ENCODE peak calls at places on chromosome 1, in four cellular contexts. One of them, this sample, is unnamed.

GRCh38 chr1:93489756-93490155 is 41.8 kb downstream of the FNBP1L start:
- DNase-seq in WTC11: no peak
- DNase-seq in HepG2: no peak
- DNase-seq in A549: no peak
- DNase-seq in this sample: no peak

GRCh38 chr1:189405419-189405818 is 1072.2 kb downstream of the BRINP3 start:
- DNase-seq in WTC11: no peak
- DNase-seq in HepG2: no peak
- DNase-seq in A549: no peak
- DNase-seq in this sample: no peak

GRCh38 chr1:20555758-20556120 is 3.4 kb downstream of the FAM43B start:
- DNase-seq in WTC11: no peak
- DNase-seq in HepG2: no peak
- DNase-seq in A549: no peak
- DNase-seq in this sample: no peak

GRCh38 chr1:171940373-171940772 is 99.1 kb downstream of the DNM3 start:
- DNase-seq in WTC11: no peak
- DNase-seq in HepG2: no peak
- DNase-seq in A549: no peak
- DNase-seq in this sample: no peak

GRCh38 chr1:68112835-68113243 is 62.4 kb upstream of the DIRAS3 start:
- DNase-seq in WTC11: no peak
- DNase-seq in HepG2: no peak
- DNase-seq in A549: peak
- DNase-seq in this sample: no peak

GRCh38 chr1:83554174-83554573 is 444.8 kb downstream of the TTLL7 start:
- DNase-seq in WTC11: peak
- DNase-seq in HepG2: no peak
- DNase-seq in A549: no peak
- DNase-seq in this sample: no peak

GRCh38 chr1:157472302-157472701 is 80.0 kb downstream of the FCRL5 start:
- DNase-seq in WTC11: no peak
- DNase-seq in HepG2: no peak
- DNase-seq in A549: no peak
- DNase-seq in this sample: no peak

GRCh38 chr1:65431111-65431705 is 10.7 kb downstream of the LEPR start:
- DNase-seq in WTC11: no peak
- DNase-seq in HepG2: peak
- DNase-seq in A549: no peak
- DNase-seq in this sample: peak

GRCh38 chr1:150764617-150765090 is 924 bp downstream of the CTSS start:
- DNase-seq in WTC11: no peak
- DNase-seq in HepG2: peak
- DNase-seq in A549: peak
- DNase-seq in this sample: no peak

GRCh38 chr1:94246692-94247145 is 9.3 kb upstream of the ARHGAP29 start:
- DNase-seq in WTC11: no peak
- DNase-seq in HepG2: no peak
- DNase-seq in A549: no peak
- DNase-seq in this sample: no peak

GRCh38 chr1:64469977-64470669 is at the start of gene CACHD1:
- DNase-seq in WTC11: peak
- DNase-seq in HepG2: no peak
- DNase-seq in A549: peak
- DNase-seq in this sample: no peak

GRCh38 chr1:85330206-85330605 is 53.8 kb upstream of the BCL10 start:
- DNase-seq in WTC11: no peak
- DNase-seq in HepG2: peak
- DNase-seq in A549: no peak
- DNase-seq in this sample: no peak

GRCh38 chr1:91374086-91374485 is 30.6 kb downstream of the HFM1 start:
- DNase-seq in WTC11: no peak
- DNase-seq in HepG2: no peak
- DNase-seq in A549: no peak
- DNase-seq in this sample: no peak

GRCh38 chr1:32989160-32989894 is 24.7 kb upstream of the RNF19B start:
- DNase-seq in WTC11: no peak
- DNase-seq in HepG2: no peak
- DNase-seq in A549: no peak
- DNase-seq in this sample: peak

GRCh38 chr1:187692799-187693198 is 864.0 kb downstream of the PLA2G4A start:
- DNase-seq in WTC11: no peak
- DNase-seq in HepG2: no peak
- DNase-seq in A549: no peak
- DNase-seq in this sample: no peak

GRCh38 chr1:99217599-99217998 is 46.7 kb upstream of the PLPPR4 start:
- DNase-seq in WTC11: peak
- DNase-seq in HepG2: no peak
- DNase-seq in A549: no peak
- DNase-seq in this sample: no peak

GRCh38 chr1:212974735-212975606 is 24.6 kb downstream of the VASH2 start:
- DNase-seq in WTC11: no peak
- DNase-seq in HepG2: no peak
- DNase-seq in A549: no peak
- DNase-seq in this sample: no peak

GRCh38 chr1:19683351-19683750 is 18.7 kb downstream of the HTR6 start:
- DNase-seq in WTC11: no peak
- DNase-seq in HepG2: no peak
- DNase-seq in A549: no peak
- DNase-seq in this sample: no peak

GRCh38 chr1:76285578-76286135 is 211.1 kb downstream of the ST6GALNAC3 start:
- DNase-seq in WTC11: no peak
- DNase-seq in HepG2: no peak
- DNase-seq in A549: no peak
- DNase-seq in this sample: no peak

GRCh38 chr1:180083164-180083563 is 71.5 kb upstream of the QSOX1 start:
- DNase-seq in WTC11: no peak
- DNase-seq in HepG2: no peak
- DNase-seq in A549: no peak
- DNase-seq in this sample: no peak

GRCh38 chr1:234067584-234067983 is 163.1 kb downstream of the SLC35F3 start:
- DNase-seq in WTC11: no peak
- DNase-seq in HepG2: no peak
- DNase-seq in A549: no peak
- DNase-seq in this sample: no peak

GRCh38 chr1:63773815-63774616 is at the start of gene ROR1:
- DNase-seq in WTC11: peak
- DNase-seq in HepG2: peak
- DNase-seq in A549: peak
- DNase-seq in this sample: peak

GRCh38 chr1:70434253-70434859 is 23.3 kb downstream of the CTH start:
- DNase-seq in WTC11: no peak
- DNase-seq in HepG2: no peak
- DNase-seq in A549: no peak
- DNase-seq in this sample: no peak

GRCh38 chr1:70441392-70442035 is 30.4 kb downstream of the CTH start:
- DNase-seq in WTC11: no peak
- DNase-seq in HepG2: no peak
- DNase-seq in A549: no peak
- DNase-seq in this sample: no peak

GRCh38 chr1:70440642-70441391 is 29.7 kb downstream of the CTH start:
- DNase-seq in WTC11: no peak
- DNase-seq in HepG2: no peak
- DNase-seq in A549: no peak
- DNase-seq in this sample: no peak

GRCh38 chr1:70438529-70438928 is 27.5 kb downstream of the CTH start:
- DNase-seq in WTC11: no peak
- DNase-seq in HepG2: no peak
- DNase-seq in A549: no peak
- DNase-seq in this sample: no peak

DNA sequence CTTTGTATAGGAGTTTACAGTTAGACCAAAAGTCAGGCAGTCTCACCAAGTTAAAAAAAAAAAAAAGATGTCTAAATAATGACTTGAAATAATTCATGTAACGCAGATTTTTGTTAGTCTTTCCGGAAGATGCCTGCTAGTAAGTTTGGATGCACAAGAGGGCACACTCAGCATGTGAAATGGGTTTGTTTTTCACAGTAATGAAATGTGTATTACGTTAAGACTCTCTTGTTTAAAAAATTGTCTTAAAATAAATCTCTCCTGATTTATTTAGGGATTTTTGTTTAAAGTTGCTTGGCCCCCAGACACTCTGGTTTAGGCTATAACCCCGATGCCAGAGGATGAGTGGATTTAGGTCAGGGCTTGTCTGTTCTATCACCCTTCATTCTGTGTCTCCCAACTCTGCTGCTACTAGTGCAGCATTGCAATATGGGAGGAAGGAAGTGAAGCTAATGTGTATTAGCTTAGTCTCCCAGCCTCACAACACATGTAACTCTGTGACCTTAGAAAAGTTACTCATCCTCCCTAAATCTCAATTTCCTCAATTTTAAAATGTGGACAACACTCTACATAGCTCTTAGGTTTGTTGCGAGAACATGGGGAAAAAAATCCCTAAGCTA is 25.7 kb downstream of the CTH start:
- DNase-seq in WTC11: no peak
- DNase-seq in HepG2: no peak
- DNase-seq in A549: no peak
- DNase-seq in this sample: peak
- TF ChIP-seq NR3C1 in WTC11: no peak
- TF ChIP-seq NR3C1 in HepG2: no peak
- TF ChIP-seq NR3C1 in A549: no peak
- TF ChIP-seq NR3C1 in this sample: no peak

GRCh38 chr1:159936284-159936904 is 9.0 kb downstream of the IGSF9 start:
- DNase-seq in WTC11: peak
- DNase-seq in HepG2: peak
- DNase-seq in A549: peak
- DNase-seq in this sample: peak
- TF ChIP-seq NR3C1 in WTC11: no peak
- TF ChIP-seq NR3C1 in HepG2: no peak
- TF ChIP-seq NR3C1 in A549: no peak
- TF ChIP-seq NR3C1 in this sample: no peak

GRCh38 chr1:42913426-42914091 is 45.1 kb downstream of the SLC2A1 start:
- DNase-seq in WTC11: peak
- DNase-seq in HepG2: peak
- DNase-seq in A549: peak
- DNase-seq in this sample: peak
- TF ChIP-seq NR3C1 in WTC11: no peak
- TF ChIP-seq NR3C1 in HepG2: no peak
- TF ChIP-seq NR3C1 in A549: no peak
- TF ChIP-seq NR3C1 in this sample: no peak

GRCh38 chr1:165355977-165356811 is at the start of gene LMX1A:
- DNase-seq in WTC11: peak
- DNase-seq in HepG2: no peak
- DNase-seq in A549: peak
- DNase-seq in this sample: no peak

GRCh38 chr1:165354739-165355138 is 1.8 kb downstream of the LMX1A start:
- DNase-seq in WTC11: no peak
- DNase-seq in HepG2: no peak
- DNase-seq in A549: no peak
- DNase-seq in this sample: no peak

GRCh38 chr1:165356876-165357275 is 361 bp upstream of the LMX1A start:
- DNase-seq in WTC11: peak
- DNase-seq in HepG2: no peak
- DNase-seq in A549: no peak
- DNase-seq in this sample: no peak

GRCh38 chr1:165353731-165354671 is 2.5 kb downstream of the LMX1A start:
- DNase-seq in WTC11: peak
- DNase-seq in HepG2: no peak
- DNase-seq in A549: no peak
- DNase-seq in this sample: no peak

DNA sequence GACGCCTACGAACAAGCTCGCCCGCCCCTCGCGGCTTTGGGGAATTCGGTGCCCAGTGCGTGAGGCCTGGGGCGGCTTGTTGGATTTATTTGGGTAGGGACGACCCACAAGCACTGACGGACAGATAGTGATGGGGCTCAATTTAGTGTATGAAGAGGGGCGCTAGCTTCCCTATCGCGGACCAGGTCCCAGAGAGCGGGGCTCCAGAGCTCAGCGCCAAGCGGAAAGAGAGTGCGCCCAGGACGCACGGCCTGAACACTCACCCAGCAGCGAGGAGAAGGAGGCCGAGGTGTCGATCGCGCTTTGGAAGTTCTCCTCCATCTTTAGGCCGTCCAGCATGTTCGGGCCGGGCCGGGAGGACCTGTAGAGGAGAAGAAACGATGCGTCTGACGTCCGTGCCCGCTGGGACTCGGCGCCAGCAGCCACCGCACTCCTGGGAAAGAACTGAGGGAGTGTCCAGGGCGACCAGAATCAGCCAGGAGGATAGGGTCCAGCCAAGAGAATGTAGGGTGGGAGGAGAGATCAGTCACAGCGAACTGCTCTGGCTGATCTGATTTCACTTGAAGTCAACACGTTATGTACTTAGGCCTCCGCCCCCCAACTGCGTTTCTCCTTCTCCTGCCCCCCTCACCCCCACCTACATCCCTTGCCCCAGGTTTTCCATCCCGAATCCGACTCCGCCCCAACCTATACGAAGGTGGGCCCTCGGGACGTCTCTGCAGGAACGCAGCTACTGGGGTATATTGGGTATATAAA is 1.1 kb downstream of the LMX1A start:
- DNase-seq in WTC11: peak
- DNase-seq in HepG2: no peak
- DNase-seq in A549: no peak
- DNase-seq in this sample: no peak
- TF ChIP-seq NR3C1 in WTC11: no peak
- TF ChIP-seq NR3C1 in HepG2: no peak
- TF ChIP-seq NR3C1 in A549: no peak
- TF ChIP-seq NR3C1 in this sample: no peak

GRCh38 chr1:37423810-37424209 is 50.6 kb upstream of the ZC3H12A start:
- DNase-seq in WTC11: no peak
- DNase-seq in HepG2: no peak
- DNase-seq in A549: no peak
- DNase-seq in this sample: peak

GRCh38 chr1:37415611-37416244 is 58.7 kb upstream of the ZC3H12A start:
- DNase-seq in WTC11: no peak
- DNase-seq in HepG2: no peak
- DNase-seq in A549: no peak
- DNase-seq in this sample: no peak

GRCh38 chr1:37420461-37420860 is 53.9 kb upstream of the ZC3H12A start:
- DNase-seq in WTC11: no peak
- DNase-seq in HepG2: no peak
- DNase-seq in A549: no peak
- DNase-seq in this sample: no peak
- TF ChIP-seq NR3C1 in WTC11: no peak
- TF ChIP-seq NR3C1 in HepG2: no peak
- TF ChIP-seq NR3C1 in A549: no peak
- TF ChIP-seq NR3C1 in this sample: no peak

GRCh38 chr1:25797939-25798338 is 2.1 kb upstream of the SELENON start:
- DNase-seq in WTC11: peak
- DNase-seq in HepG2: peak
- DNase-seq in A549: peak
- DNase-seq in this sample: peak
- TF ChIP-seq NR3C1 in WTC11: no peak
- TF ChIP-seq NR3C1 in HepG2: no peak
- TF ChIP-seq NR3C1 in A549: no peak
- TF ChIP-seq NR3C1 in this sample: no peak

DNA sequence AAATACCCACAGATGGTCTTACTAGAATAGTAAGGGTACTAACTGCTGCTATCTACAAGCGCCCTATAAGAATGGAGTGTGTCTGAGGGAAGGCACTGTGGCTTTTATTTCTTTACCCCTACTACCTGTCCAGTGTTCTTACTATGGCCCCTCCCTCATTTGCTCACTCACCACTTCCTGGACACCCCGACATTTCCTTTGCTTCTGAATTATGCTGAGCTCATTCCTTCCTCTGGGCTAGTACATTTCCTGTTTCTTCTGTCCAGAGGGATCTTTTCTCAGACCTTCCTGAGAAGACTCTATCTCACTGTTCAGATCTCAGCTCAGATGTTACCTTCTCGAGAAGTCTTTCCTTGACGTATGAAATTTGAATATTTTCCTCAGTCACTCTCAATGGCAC is 192.1 kb upstream of the DAB1 start:
- DNase-seq in WTC11: no peak
- DNase-seq in HepG2: no peak
- DNase-seq in A549: no peak
- DNase-seq in this sample: no peak
- TF ChIP-seq NR3C1 in WTC11: no peak
- TF ChIP-seq NR3C1 in HepG2: no peak
- TF ChIP-seq NR3C1 in A549: no peak
- TF ChIP-seq NR3C1 in this sample: no peak

This sample was measured in K562.